ENCODE peak calls at places on chromosomes 6 and 20, in four cellular contexts. R is GM23248; A is CD8-positive, alpha-beta memory T cell; O is nucleus accumbens. F is an unnamed sample.

GRCh38 chr6:38271081-38271480 is 368.6 kb downstream of the BTBD9 start:
- DNase-seq in R (peak), A (no peak), O (no peak), F (peak)

GRCh38 chr6:12232339-12232738 is 57.8 kb upstream of the EDN1 start:
- DNase-seq in R (peak), A (no peak), O (no peak), F (peak)

GRCh38 chr20:31712564-31713311 is 9.9 kb downstream of the BCL2L1 start:
- DNase-seq in R (peak), A (no peak), O (peak), F (peak)

GRCh38 chr6:132820629-132821381 is 6.4 kb downstream of the RPS12 start:
- DNase-seq in R (peak), A (no peak), O (no peak), F (peak)

GRCh38 chr6:18465410-18466154 is 78.4 kb downstream of the RNF144B start:
- DNase-seq in R (no peak), A (no peak), O (no peak), F (no peak)

GRCh38 chr6:45327956-45328522 is at the start of gene RUNX2:
- DNase-seq in R (peak), A (no peak), O (no peak), F (peak)

GRCh38 chr6:139334791-139335446 is 39.5 kb downstream of the CITED2 start:
- DNase-seq in R (peak), A (no peak), O (no peak), F (peak)

GRCh38 chr20:822651-823325 is 10.7 kb upstream of the FAM110A start:
- DNase-seq in R (no peak), A (no peak), O (no peak), F (no peak)

GRCh38 chr6:136415351-136416005 is 125.8 kb upstream of the BCLAF1 start:
- DNase-seq in R (peak), A (no peak), O (no peak), F (no peak)

GRCh38 chr20:1782181-1782580 is 113.0 kb upstream of the SIRPA start:
- DNase-seq in R (no peak), A (no peak), O (no peak), F (no peak)

GRCh38 chr20:1934578-1935573 is 39.7 kb downstream of the SIRPA start:
- DNase-seq in R (peak), A (no peak), O (no peak), F (peak)

GRCh38 chr20:62405108-62405980 is 1.7 kb downstream of the CABLES2 start:
- DNase-seq in R (peak), A (no peak), O (peak), F (peak)

GRCh38 chr6:40688214-40688761 is 101.1 kb upstream of the LRFN2 start:
- DNase-seq in R (no peak), A (no peak), O (no peak), F (no peak)

GRCh38 chr20:45433316-45433715 is 17.4 kb downstream of the PIGT start:
- DNase-seq in R (peak), A (no peak), O (peak), F (peak)

GRCh38 chr6:25050356-25050755 is 114.6 kb upstream of the RIPOR2 start:
- DNase-seq in R (peak), A (peak), O (no peak), F (peak)

GRCh38 chr6:14147891-14148290 is 30.3 kb downstream of the CD83 start:
- DNase-seq in R (no peak), A (no peak), O (no peak), F (no peak)

GRCh38 chr20:33305591-33306057 is 22.6 kb downstream of the BPIFB1 start:
- DNase-seq in R (peak), A (no peak), O (no peak), F (peak)

GRCh38 chr6:56318851-56319250 is 71.5 kb upstream of the COL21A1 start:
- DNase-seq in R (no peak), A (no peak), O (no peak), F (no peak)

GRCh38 chr6:158172001-158172400 is 3.9 kb downstream of the GTF2H5 start:
- DNase-seq in R (no peak), A (no peak), O (no peak), F (no peak)

GRCh38 chr6:83343121-83343520 is 87.7 kb downstream of the ME1 start:
- DNase-seq in R (no peak), A (no peak), O (no peak), F (no peak)

GRCh38 chr6:27608916-27609883 is 136.3 kb upstream of the ZNF184 start:
- DNase-seq in R (peak), A (no peak), O (no peak), F (peak)

GRCh38 chr20:33653900-33654596 is 8.1 kb upstream of the C20orf144 start:
- DNase-seq in R (no peak), A (no peak), O (no peak), F (no peak)

GRCh38 chr20:36408219-36408618 is 102.1 kb downstream of the DLGAP4 start:
- DNase-seq in R (peak), A (peak), O (no peak), F (peak)

GRCh38 chr6:44229376-44230033 is 6.1 kb downstream of the SLC29A1 start:
- DNase-seq in R (no peak), A (peak), O (no peak), F (no peak)

GRCh38 chr20:15596220-15596875 is 976.9 kb downstream of the KIF16B start:
- DNase-seq in R (no peak), A (no peak), O (no peak), F (peak)

GRCh38 chr20:63957004-63957689 is 931 bp upstream of the UCKL1 start:
- DNase-seq in R (peak), A (peak), O (no peak), F (peak)

GRCh38 chr6:27720607-27721580 is 191.3 kb downstream of the OR2B2 start:
- DNase-seq in R (peak), A (no peak), O (no peak), F (peak)

GRCh38 chr6:152916035-152916434 is 66.8 kb downstream of the FBXO5 start:
- DNase-seq in R (no peak), A (no peak), O (no peak), F (no peak)

GRCh38 chr20:47765715-47766594 is 19.3 kb downstream of the SULF2 start:
- DNase-seq in R (peak), A (no peak), O (no peak), F (peak)

GRCh38 chr20:43727980-43728590 is 1.3 kb upstream of the GTSF1L start:
- DNase-seq in R (no peak), A (no peak), O (no peak), F (peak)

GRCh38 chr20:60126975-60127374 is 168.8 kb downstream of the CDH26 start:
- DNase-seq in R (no peak), A (no peak), O (no peak), F (no peak)

GRCh38 chr6:134007077-134007476 is 45.3 kb downstream of the SLC2A12 start:
- DNase-seq in R (no peak), A (no peak), O (no peak), F (no peak)